ENCODE peak calls at places on chromosomes 5 and 9, in four cellular contexts. M is prostate gland, C is heart left ventricle, W is hepatocyte. D is an unnamed sample.
A peak's percentile ranks its signal among the peaks of the same experiment; 100 is the strongest.

GRCh38 chr5:9644630-9645029 is 14.5 kb upstream of the TAS2R1 start:
- DNase-seq in M (no peak), C (no peak), W (no peak), D (peak; percentile 57)

GRCh38 chr5:35213608-35214007 is 16.7 kb downstream of the PRLR start:
- DNase-seq in M (peak; percentile 32), C (no peak), W (no peak), D (no peak)

GRCh38 chr9:110890416-110890815 is 147.9 kb downstream of the LPAR1 start:
- DNase-seq in M (no peak), C (no peak), W (no peak), D (no peak)

GRCh38 chr5:121251954-121252353 is 599.7 kb upstream of the FTMT start:
- DNase-seq in M (no peak), C (no peak), W (no peak), D (no peak)

GRCh38 chr9:29214702-29215248 is 1641.5 kb upstream of the C9orf72 start:
- DNase-seq in M (no peak), C (no peak), W (peak; percentile 15), D (no peak)

GRCh38 chr5:16179511-16179935 is at the start of gene MARCHF11:
- DNase-seq in M (no peak), C (no peak), W (peak; percentile 36), D (no peak)

GRCh38 chr9:35690447-35691324 is 961 bp upstream of the TPM2 start:
- DNase-seq in M (peak; percentile 58), C (peak; percentile 88), W (peak; percentile 75), D (peak; percentile 38)

GRCh38 chr9:117796681-117797080 is 92.5 kb downstream of the TLR4 start:
- DNase-seq in M (no peak), C (no peak), W (no peak), D (no peak)

GRCh38 chr5:55582256-55582655 is 47.5 kb upstream of the PLPP1 start:
- DNase-seq in M (no peak), C (no peak), W (no peak), D (no peak)

GRCh38 chr9:32399110-32399815 is 14.8 kb downstream of the ACO1 start:
- DNase-seq in M (no peak), C (no peak), W (no peak), D (no peak)

GRCh38 chr5:89374144-89374784 is 491.3 kb upstream of the MEF2C start:
- DNase-seq in M (no peak), C (no peak), W (no peak), D (no peak)

GRCh38 chr9:1738511-1739100 is 276.5 kb upstream of the SMARCA2 start:
- DNase-seq in M (no peak), C (no peak), W (no peak), D (no peak)

GRCh38 chr9:136014147-136014927 is 53.2 kb upstream of the UBAC1 start:
- DNase-seq in M (no peak), C (no peak), W (no peak), D (no peak)

GRCh38 chr5:170388240-170388639 is 927 bp downstream of the KCNMB1 start:
- DNase-seq in M (no peak), C (no peak), W (no peak), D (no peak)

GRCh38 chr9:95305770-95306492 is 11.6 kb downstream of the FANCC start:
- DNase-seq in M (no peak), C (no peak), W (no peak), D (no peak)

GRCh38 chr9:76894198-76894597 is 11.7 kb downstream of the PRUNE2 start:
- DNase-seq in M (no peak), C (no peak), W (no peak), D (no peak)

GRCh38 chr9:100066539-100066938 is 32.3 kb downstream of the ERP44 start:
- DNase-seq in M (no peak), C (no peak), W (peak; percentile 9), D (no peak)

GRCh38 chr5:59724482-59725392 is 168.8 kb downstream of the PDE4D start:
- DNase-seq in M (no peak), C (no peak), W (peak; percentile 57), D (no peak)

GRCh38 chr9:96495341-96495740 is 45.4 kb downstream of the HABP4 start:
- DNase-seq in M (no peak), C (no peak), W (no peak), D (no peak)

GRCh38 chr5:170306381-170306790 is 8.8 kb upstream of the LCP2 start:
- DNase-seq in M (no peak), C (no peak), W (peak; percentile 75), D (no peak)

GRCh38 chr5:14534773-14535172 is 46.8 kb upstream of the OTULINL start:
- DNase-seq in M (no peak), C (no peak), W (no peak), D (no peak)

GRCh38 chr5:80481019-80481893 is 6.6 kb upstream of the FAM151B start:
- DNase-seq in M (peak; percentile 12), C (no peak), W (peak; percentile 44), D (peak; percentile 23)

GRCh38 chr5:158943057-158943456 is 156.7 kb downstream of the EBF1 start:
- DNase-seq in M (no peak), C (peak; percentile 64), W (peak; percentile 28), D (no peak)

GRCh38 chr5:67377651-67378050 is 181.1 kb upstream of the CD180 start:
- DNase-seq in M (no peak), C (no peak), W (no peak), D (no peak)

GRCh38 chr9:42852133-42852532 is 668.7 kb downstream of the SPATA31A6 start:
- DNase-seq in M (no peak), C (peak; percentile 60), W (peak; percentile 72), D (no peak)

GRCh38 chr5:121218086-121218485 is 633.6 kb upstream of the FTMT start:
- DNase-seq in M (no peak), C (no peak), W (no peak), D (no peak)

GRCh38 chr5:128378196-128378595 is 159.8 kb downstream of the FBN2 start:
- DNase-seq in M (no peak), C (no peak), W (no peak), D (no peak)

GRCh38 chr5:130034872-130035271 is 130.6 kb downstream of the CHSY3 start:
- DNase-seq in M (no peak), C (no peak), W (no peak), D (no peak)

GRCh38 chr5:20572560-20572959 is 584.6 kb upstream of the CDH18 start:
- DNase-seq in M (no peak), C (no peak), W (peak; percentile 13), D (peak; percentile 78)

GRCh38 chr9:21434202-21435014 is 5.8 kb upstream of the IFNA1 start:
- DNase-seq in M (no peak), C (no peak), W (peak; percentile 76), D (peak; percentile 26)

GRCh38 chr5:112647428-112647827 is 90.3 kb upstream of the APC start:
- DNase-seq in M (no peak), C (no peak), W (no peak), D (no peak)

DNA sequence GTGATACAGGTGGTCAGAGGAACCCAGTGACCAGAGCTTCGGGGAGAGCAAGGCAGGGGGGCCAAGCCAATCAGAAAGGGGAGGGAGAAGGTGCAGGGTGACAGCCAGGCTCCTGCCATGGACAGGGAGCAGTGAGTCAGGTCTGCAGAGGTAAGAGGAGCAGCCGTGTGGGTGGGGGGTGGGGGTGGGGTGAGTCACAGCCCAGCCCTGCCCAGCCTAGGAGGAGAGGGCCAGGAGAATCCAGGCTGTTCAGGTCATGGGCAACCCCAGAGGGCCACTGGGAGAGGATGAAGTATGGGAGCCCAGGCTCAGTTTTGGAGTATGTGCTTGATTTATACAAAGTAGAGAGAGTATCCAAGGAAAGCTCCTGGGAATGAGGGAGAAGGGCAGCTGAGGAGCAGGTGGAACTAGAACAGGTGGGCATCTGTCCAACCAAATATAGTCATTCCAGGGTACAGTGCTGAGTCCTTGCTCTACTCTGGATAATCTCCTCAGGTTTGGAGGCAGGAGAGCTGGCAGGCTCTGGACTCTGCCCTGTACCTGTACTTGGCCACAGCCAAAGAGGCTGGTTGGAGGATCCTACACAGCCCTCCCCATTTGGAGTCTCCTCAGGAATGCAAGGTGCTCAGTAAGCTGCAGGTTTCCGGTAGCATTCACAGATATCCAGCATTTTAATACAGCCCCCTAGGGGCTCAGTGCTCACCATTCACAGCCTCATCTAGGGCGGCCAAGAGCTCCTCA is 1.6 kb downstream of the HBEGF start:
- DNase-seq in M (no peak), C (no peak), W (peak; percentile 56), D (peak; percentile 51)
- H3K4me1 ChIP-seq in M (peaks cover 8% of the 10 kb centered on the region), C (peaks cover 55% of the 10 kb centered on the region), W (peaks cover 12% of the 10 kb centered on the region), D (peaks cover 84% of the 10 kb centered on the region)

DNA sequence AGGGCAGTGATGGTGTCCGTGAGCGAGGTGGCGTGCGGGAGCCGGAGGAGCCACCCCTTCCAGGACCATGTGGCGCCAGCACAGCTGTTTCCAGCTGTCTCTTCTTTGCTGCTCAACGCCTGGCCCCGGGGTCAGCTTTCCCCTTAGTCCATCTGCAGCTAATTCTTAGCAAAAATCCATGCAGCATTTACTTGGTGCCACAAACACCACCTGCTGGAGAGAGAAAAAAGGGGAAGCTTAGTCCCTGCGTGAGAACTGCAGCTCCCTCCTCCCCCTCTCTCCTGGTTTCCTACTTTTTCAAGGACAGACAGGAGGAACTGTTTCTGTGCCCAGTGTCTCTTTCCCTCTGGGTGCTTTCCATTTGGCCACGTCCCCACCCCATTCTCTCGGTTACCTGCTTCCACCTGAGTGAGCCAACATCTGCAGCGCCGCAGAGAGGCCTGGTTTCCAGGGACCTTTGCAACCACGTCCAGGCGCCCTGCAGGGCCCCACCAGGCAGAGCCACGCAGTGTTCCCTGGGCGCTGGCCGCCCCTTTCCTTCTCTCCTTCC is 3.4 kb downstream of the SLC6A19 start:
- DNase-seq in M (no peak), C (peak; percentile 28), W (peak; percentile 88), D (peak; percentile 37)
- TF ChIP-seq CTCF in M (no peak), C (no peak), W (peak; percentile 56), D (peak; percentile 60)

DNA sequence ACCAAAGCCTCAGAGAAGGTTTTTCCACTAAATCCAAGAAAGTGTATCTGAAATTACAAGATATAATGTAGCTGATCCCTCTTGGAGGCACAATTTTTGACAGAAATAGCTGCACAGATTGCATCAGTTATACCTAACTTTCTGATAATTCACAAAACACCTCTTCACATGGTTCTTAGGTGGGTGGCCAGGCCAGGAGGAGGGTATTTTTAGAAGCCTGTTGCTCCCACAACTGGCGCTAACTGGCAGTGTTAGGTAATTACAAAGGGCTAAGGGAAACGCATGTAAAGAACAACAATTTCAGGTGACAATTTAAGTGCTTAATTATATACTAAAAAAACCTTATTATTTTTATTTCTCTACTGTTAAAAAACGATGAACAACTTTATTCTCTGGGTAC is 247.9 kb downstream of the BNC2 start:
- DNase-seq in M (no peak), C (no peak), W (no peak), D (no peak)
- H3K4me1 ChIP-seq in M (no peaks in the 10 kb centered on the region), C (no peaks in the 10 kb centered on the region), W (peaks cover 39% of the 10 kb centered on the region), D (peaks cover 14% of the 10 kb centered on the region)

GRCh38 chr5:174750720-174751119 is 26.3 kb downstream of the MSX2 start:
- DNase-seq in M (no peak), C (no peak), W (no peak), D (no peak)

GRCh38 chr5:174751154-174751990 is 27.0 kb downstream of the MSX2 start:
- DNase-seq in M (no peak), C (no peak), W (peak; percentile 59), D (no peak)

GRCh38 chr5:174752121-174752520 is 27.7 kb downstream of the MSX2 start:
- DNase-seq in M (no peak), C (no peak), W (no peak), D (no peak)

GRCh38 chr5:174759091-174759490 is 34.7 kb downstream of the MSX2 start:
- DNase-seq in M (no peak), C (no peak), W (no peak), D (no peak)

DNA sequence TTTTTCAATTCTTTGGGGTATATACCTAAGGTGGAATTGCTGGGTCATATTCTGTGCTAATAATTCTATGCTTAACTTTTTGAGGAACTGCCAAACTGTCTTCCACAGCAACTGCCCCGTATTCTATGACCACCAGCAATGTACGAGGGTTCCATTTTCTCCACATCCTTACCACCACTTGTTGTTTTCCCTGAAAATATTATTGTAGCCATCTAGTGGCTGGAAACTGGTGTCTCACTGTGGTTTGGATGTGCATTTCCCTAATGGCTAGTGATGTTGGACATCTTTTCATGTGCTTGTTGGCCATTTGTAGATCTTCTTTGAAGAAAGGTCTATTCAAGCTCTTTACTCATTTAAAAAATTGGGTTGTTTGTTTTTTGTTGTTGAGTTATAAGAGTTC is 30.7 kb downstream of the MSX2 start:
- DNase-seq in M (no peak), C (no peak), W (no peak), D (no peak)
- TF ChIP-seq CTCF in M (no peak), C (no peak), W (peak; percentile 36), D (no peak)

D was measured in PC-9.